ENCODE peak calls at places on chromosomes 16 and 17, in six cellular contexts. One of them, this sample, is unnamed.

GRCh38 chr16:64356267-64356666 is 765.6 kb downstream of the CDH11 start:
- DNase-seq in NCI-H2029: no peak
- DNase-seq in stimulated activated CD4-positive, alpha-beta T cell treated with anti-CD3 and anti-CD28 coated beads, Interleukin-15, amount 100 ng/mL, for 1 hour: no peak
- DNase-seq in bronchial epithelial cell: peak; percentile 64
- DNase-seq in B cell: no peak
- DNase-seq in body of pancreas: no peak
- DNase-seq in this sample: peak; percentile 73

GRCh38 chr16:89721644-89722391 is 481 bp downstream of the ZNF276 start:
- DNase-seq in NCI-H2029: no peak
- DNase-seq in B cell: peak; percentile 89
- DNase-seq in bronchial epithelial cell: peak; percentile 32
- DNase-seq in stimulated activated CD4-positive, alpha-beta T cell treated with anti-CD3 and anti-CD28 coated beads, Interleukin-15, amount 100 ng/mL, for 1 hour: peak; percentile 63
- DNase-seq in body of pancreas: peak; percentile 52
- DNase-seq in this sample: no peak

GRCh38 chr17:64133546-64134215 is 3.7 kb upstream of the ERN1 start:
- DNase-seq in stimulated activated CD4-positive, alpha-beta T cell treated with anti-CD3 and anti-CD28 coated beads, Interleukin-15, amount 100 ng/mL, for 1 hour: no peak
- DNase-seq in B cell: no peak
- DNase-seq in NCI-H2029: peak; percentile 19
- DNase-seq in bronchial epithelial cell: peak; percentile 63
- DNase-seq in body of pancreas: peak; percentile 44
- DNase-seq in this sample: no peak

GRCh38 chr16:87235810-87236515 is 81.2 kb downstream of the C16orf95 start:
- DNase-seq in stimulated activated CD4-positive, alpha-beta T cell treated with anti-CD3 and anti-CD28 coated beads, Interleukin-15, amount 100 ng/mL, for 1 hour: no peak
- DNase-seq in NCI-H2029: no peak
- DNase-seq in bronchial epithelial cell: no peak
- DNase-seq in body of pancreas: no peak
- DNase-seq in B cell: no peak
- DNase-seq in this sample: no peak

GRCh38 chr16:84299734-84300440 is 5.2 kb downstream of the WFDC1 start:
- DNase-seq in B cell: no peak
- DNase-seq in NCI-H2029: no peak
- DNase-seq in stimulated activated CD4-positive, alpha-beta T cell treated with anti-CD3 and anti-CD28 coated beads, Interleukin-15, amount 100 ng/mL, for 1 hour: no peak
- DNase-seq in body of pancreas: no peak
- DNase-seq in bronchial epithelial cell: no peak
- DNase-seq in this sample: no peak

GRCh38 chr17:50467114-50467854 is 1.4 kb downstream of the CHAD start:
- DNase-seq in body of pancreas: no peak
- DNase-seq in NCI-H2029: no peak
- DNase-seq in bronchial epithelial cell: no peak
- DNase-seq in B cell: no peak
- DNase-seq in stimulated activated CD4-positive, alpha-beta T cell treated with anti-CD3 and anti-CD28 coated beads, Interleukin-15, amount 100 ng/mL, for 1 hour: no peak
- DNase-seq in this sample: no peak

GRCh38 chr16:54171855-54172537 is 114.6 kb downstream of the IRX3 start:
- DNase-seq in B cell: no peak
- DNase-seq in stimulated activated CD4-positive, alpha-beta T cell treated with anti-CD3 and anti-CD28 coated beads, Interleukin-15, amount 100 ng/mL, for 1 hour: no peak
- DNase-seq in bronchial epithelial cell: peak; percentile 61
- DNase-seq in body of pancreas: peak; percentile 43
- DNase-seq in NCI-H2029: no peak
- DNase-seq in this sample: no peak

GRCh38 chr17:7676533-7676932 is 10.8 kb downstream of the TP53 start:
- DNase-seq in B cell: no peak
- DNase-seq in NCI-H2029: no peak
- DNase-seq in bronchial epithelial cell: no peak
- DNase-seq in body of pancreas: no peak
- DNase-seq in stimulated activated CD4-positive, alpha-beta T cell treated with anti-CD3 and anti-CD28 coated beads, Interleukin-15, amount 100 ng/mL, for 1 hour: no peak
- DNase-seq in this sample: no peak

GRCh38 chr17:78012428-78012827 is 53.9 kb downstream of the TNRC6C start:
- DNase-seq in B cell: no peak
- DNase-seq in NCI-H2029: no peak
- DNase-seq in bronchial epithelial cell: no peak
- DNase-seq in stimulated activated CD4-positive, alpha-beta T cell treated with anti-CD3 and anti-CD28 coated beads, Interleukin-15, amount 100 ng/mL, for 1 hour: no peak
- DNase-seq in body of pancreas: no peak
- DNase-seq in this sample: no peak

GRCh38 chr16:85079785-85080602 is 32.3 kb downstream of the CIBAR2 start:
- DNase-seq in NCI-H2029: no peak
- DNase-seq in bronchial epithelial cell: no peak
- DNase-seq in stimulated activated CD4-positive, alpha-beta T cell treated with anti-CD3 and anti-CD28 coated beads, Interleukin-15, amount 100 ng/mL, for 1 hour: no peak
- DNase-seq in body of pancreas: no peak
- DNase-seq in B cell: no peak
- DNase-seq in this sample: no peak

GRCh38 chr17:77400445-77400870 is 259.7 kb downstream of the SEC14L1 start:
- DNase-seq in bronchial epithelial cell: no peak
- DNase-seq in B cell: peak; percentile 78
- DNase-seq in NCI-H2029: no peak
- DNase-seq in stimulated activated CD4-positive, alpha-beta T cell treated with anti-CD3 and anti-CD28 coated beads, Interleukin-15, amount 100 ng/mL, for 1 hour: peak; percentile 77
- DNase-seq in body of pancreas: no peak
- DNase-seq in this sample: no peak

GRCh38 chr16:89448656-89449055 is 41.7 kb downstream of the ANKRD11 start:
- DNase-seq in B cell: no peak
- DNase-seq in stimulated activated CD4-positive, alpha-beta T cell treated with anti-CD3 and anti-CD28 coated beads, Interleukin-15, amount 100 ng/mL, for 1 hour: no peak
- DNase-seq in NCI-H2029: no peak
- DNase-seq in bronchial epithelial cell: no peak
- DNase-seq in body of pancreas: peak; percentile 60
- DNase-seq in this sample: no peak

GRCh38 chr17:51298508-51299371 is 38.4 kb downstream of the UTP18 start:
- DNase-seq in stimulated activated CD4-positive, alpha-beta T cell treated with anti-CD3 and anti-CD28 coated beads, Interleukin-15, amount 100 ng/mL, for 1 hour: no peak
- DNase-seq in body of pancreas: peak; percentile 11
- DNase-seq in NCI-H2029: peak; percentile 15
- DNase-seq in B cell: no peak
- DNase-seq in bronchial epithelial cell: peak; percentile 26
- DNase-seq in this sample: peak; percentile 29

This sample was measured in foreskin keratinocyte.